ENCODE peak calls at places on chromosomes 1 and 21, in six cellular contexts. Z, V, Q, P, E and M are unnamed samples.

GRCh38 chr21:29256125-29256895 is 42.4 kb upstream of the BACH1 start:
- DNase-seq in Z (no peak), Q (no peak), V (no peak), E (no peak), P (no peak), M (no peak)

GRCh38 chr1:14970115-14970798 is 183.3 kb upstream of the TMEM51 start:
- DNase-seq in Q (peak; percentile 83), P (no peak), Z (no peak), V (peak; percentile 87), E (no peak), M (peak; percentile 55)

GRCh38 chr1:24970399-24970753 is 40.3 kb upstream of the RUNX3 start:
- DNase-seq in V (peak; percentile 75), E (no peak), Q (peak; percentile 84), Z (no peak), P (no peak), M (peak; percentile 28)

GRCh38 chr1:16017461-16018303 is at the start of gene HSPB7:
- DNase-seq in P (peak; percentile 88), Q (no peak), V (peak; percentile 52), Z (no peak), E (peak; percentile 96), M (no peak)

GRCh38 chr1:6003568-6004411 is 11.6 kb upstream of the NPHP4 start:
- DNase-seq in Q (no peak), E (peak; percentile 13), Z (no peak), V (no peak), P (no peak), M (no peak)

GRCh38 chr1:239253032-239253431 is 133.3 kb upstream of the CHRM3 start:
- DNase-seq in V (no peak), Q (peak; percentile 91), Z (no peak), E (no peak), P (no peak), M (no peak)

GRCh38 chr1:3463891-3464648 is 9.6 kb downstream of the ARHGEF16 start:
- DNase-seq in Q (no peak), Z (no peak), E (peak; percentile 47), P (peak; percentile 66), V (no peak), M (no peak)

GRCh38 chr1:28313710-28314510 is 14.9 kb upstream of the MED18 start:
- DNase-seq in Q (peak; percentile 85), Z (no peak), E (peak; percentile 70), P (peak; percentile 63), V (peak; percentile 70), M (peak; percentile 85)

GRCh38 chr1:198175418-198176170 is 18.8 kb downstream of the NEK7 start:
- DNase-seq in E (no peak), V (peak; percentile 82), Q (peak; percentile 32), Z (no peak), P (no peak), M (no peak)

GRCh38 chr1:66323958-66324357 is 210.0 kb upstream of the SGIP1 start:
- DNase-seq in E (no peak), P (no peak), Q (no peak), V (peak; percentile 35), Z (no peak), M (no peak)

GRCh38 chr21:38478782-38479181 is 19.5 kb downstream of the ERG start:
- DNase-seq in V (peak; percentile 10), Z (no peak), E (no peak), P (no peak), Q (peak; percentile 100), M (no peak)

GRCh38 chr1:213162338-213162737 is 111.3 kb downstream of the RPS6KC1 start:
- DNase-seq in Q (peak; percentile 38), E (no peak), Z (no peak), V (peak; percentile 61), P (no peak), M (no peak)

GRCh38 chr1:99745684-99746083 is 20.8 kb downstream of the FRRS1 start:
- DNase-seq in V (no peak), Z (no peak), E (no peak), P (no peak), Q (no peak), M (no peak)

GRCh38 chr1:53543130-53543770 is 84.1 kb downstream of the DMRTB1 start:
- DNase-seq in E (peak; percentile 34), Q (no peak), Z (no peak), V (no peak), P (no peak), M (no peak)

GRCh38 chr1:155309423-155310021 is 856 bp downstream of the FDPS start:
- DNase-seq in Q (peak; percentile 21), Z (peak; percentile 41), E (no peak), P (peak; percentile 88), V (no peak), M (peak; percentile 74)

GRCh38 chr21:41016472-41016871 is 151.5 kb upstream of the BACE2 start:
- DNase-seq in E (no peak), Q (no peak), P (no peak), Z (no peak), V (no peak), M (no peak)

GRCh38 chr21:29230541-29231275 is 68.0 kb upstream of the BACH1 start:
- DNase-seq in Q (peak; percentile 53), Z (no peak), P (no peak), V (no peak), E (no peak), M (no peak)

GRCh38 chr1:114156538-114157274 is 3.0 kb upstream of the SYT6 start:
- DNase-seq in P (no peak), V (no peak), Z (no peak), Q (no peak), E (no peak), M (no peak)

GRCh38 chr1:155208656-155209372 is at the start of gene MTX1:
- DNase-seq in E (peak; percentile 94), Z (peak; percentile 91), V (peak; percentile 68), P (peak; percentile 97), Q (peak; percentile 68), M (peak; percentile 87)

GRCh38 chr1:37901191-37901892 is 42.0 kb upstream of the MTF1 start:
- DNase-seq in P (no peak), Z (no peak), V (no peak), Q (no peak), E (no peak), M (no peak)

GRCh38 chr1:29343908-29344307 is 107.6 kb downstream of the PTPRU start:
- DNase-seq in Q (no peak), V (no peak), P (no peak), Z (no peak), E (no peak), M (no peak)

GRCh38 chr1:69494171-69494570 is 73.6 kb upstream of the LRRC7 start:
- DNase-seq in P (no peak), E (no peak), Q (peak; percentile 90), V (no peak), Z (no peak), M (no peak)

GRCh38 chr21:34280389-34280795 is 83.4 kb upstream of the KCNE2 start:
- DNase-seq in Z (no peak), P (no peak), Q (peak; percentile 55), V (no peak), E (peak; percentile 73), M (no peak)

GRCh38 chr21:25837545-25838263 is 102.9 kb downstream of the GABPA start:
- DNase-seq in Q (peak; percentile 39), Z (no peak), E (no peak), P (no peak), V (peak; percentile 89), M (peak; percentile 20)

GRCh38 chr1:77228836-77229235 is 9.6 kb upstream of the PIGK start:
- DNase-seq in E (no peak), Q (no peak), P (no peak), Z (no peak), V (no peak), M (no peak)

GRCh38 chr1:101371259-101371658 is 134.4 kb downstream of the S1PR1 start:
- DNase-seq in Z (no peak), Q (peak; percentile 80), E (no peak), P (no peak), V (peak; percentile 87), M (no peak)

GRCh38 chr1:4267381-4268261 is 367.5 kb upstream of the C1orf174 start:
- DNase-seq in V (no peak), Z (no peak), P (no peak), Q (no peak), E (no peak), M (no peak)

GRCh38 chr1:202698276-202698675 is 12.0 kb downstream of the SYT2 start:
- DNase-seq in E (no peak), Q (no peak), P (no peak), V (no peak), Z (no peak), M (no peak)

GRCh38 chr1:24202556-24202955 is 15.5 kb upstream of the IFNLR1 start:
- DNase-seq in Q (peak; percentile 45), E (no peak), Z (no peak), P (peak; percentile 34), V (no peak), M (no peak)

GRCh38 chr1:235739124-235739523 is 89.5 kb upstream of the GNG4 start:
- DNase-seq in Q (peak; percentile 76), E (no peak), Z (no peak), V (peak; percentile 85), P (no peak), M (no peak)

GRCh38 chr1:224434447-224435317 is at the start of gene WDR26:
- DNase-seq in V (peak; percentile 80), E (peak; percentile 88), P (peak; percentile 91), Z (peak; percentile 71), Q (peak; percentile 87), M (peak; percentile 79)

GRCh38 chr1:177354247-177354646 is 183.5 kb downstream of the BRINP2 start:
- DNase-seq in V (no peak), P (no peak), Q (peak; percentile 23), Z (no peak), E (no peak), M (no peak)

GRCh38 chr1:217891966-217892365 is 260.8 kb downstream of the SPATA17 start:
- DNase-seq in Z (no peak), E (no peak), P (no peak), Q (no peak), V (no peak), M (no peak)

GRCh38 chr1:220717800-220718640 is 27.9 kb downstream of the C1orf115 start:
- DNase-seq in E (no peak), P (no peak), V (no peak), Q (no peak), Z (no peak), M (no peak)

GRCh38 chr1:160428655-160429054 is 28.3 kb downstream of the VANGL2 start:
- DNase-seq in Z (peak; percentile 66), E (no peak), P (no peak), V (peak; percentile 47), Q (peak; percentile 63), M (peak; percentile 78)

GRCh38 chr1:7539772-7540175 is 231.3 kb upstream of the VAMP3 start:
- DNase-seq in E (peak; percentile 8), P (no peak), Q (peak; percentile 91), Z (peak; percentile 66), V (peak; percentile 40), M (peak; percentile 62)
- TF ChIP-seq CTCF in E (peak; percentile 20), P (peak; percentile 38), Q (peak; percentile 61), Z (peak; percentile 69), V (peak; percentile 44), M (peak; percentile 43)

GRCh38 chr1:906532-907420 is 16.9 kb upstream of the SAMD11 start:
- DNase-seq in V (peak; percentile 64), Q (peak; percentile 69), P (peak; percentile 60), E (peak; percentile 39), Z (no peak), M (no peak)
- TF ChIP-seq CTCF in V (no peak), Q (no peak), P (no peak), E (no peak), Z (no peak), M (no peak)

GRCh38 chr1:230375795-230376194 is 50.3 kb downstream of the PGBD5 start:
- DNase-seq in Q (no peak), V (no peak), Z (no peak), E (no peak), P (no peak), M (no peak)
- TF ChIP-seq CTCF in Q (no peak), V (no peak), Z (no peak), E (no peak), P (no peak), M (no peak)

GRCh38 chr21:42495765-42496119 is 282 bp downstream of the RSPH1 start:
- DNase-seq in E (no peak), V (peak; percentile 16), Q (peak; percentile 44), P (no peak), Z (no peak), M (no peak)
- TF ChIP-seq CTCF in E (no peak), V (no peak), Q (no peak), P (no peak), Z (no peak), M (no peak)